ENCODE peak calls at places on chromosomes 7 and 10, in four cellular contexts. V, O, Z and P are unnamed samples. For H3K27me3, the result is how much of the 10 kb centered on the place peaks cover.

GRCh38 chr7:126529254-126529653 is 723.5 kb downstream of the GRM8 start:
- DNase-seq in V (no peak), O (no peak), Z (no peak), P (no peak)

GRCh38 chr7:66617295-66617694 is 11.4 kb upstream of the KCTD7 start:
- DNase-seq in V (no peak), O (no peak), Z (no peak), P (no peak)

GRCh38 chr10:103154464-103155299 is 38.4 kb downstream of the NT5C2 start:
- DNase-seq in V (peak), O (no peak), Z (no peak), P (no peak)

GRCh38 chr10:7876541-7877127 is 58.3 kb downstream of the TAF3 start:
- DNase-seq in V (no peak), O (no peak), Z (no peak), P (no peak)

GRCh38 chr7:115135769-115136410 is 214.0 kb downstream of the MDFIC start:
- DNase-seq in V (peak), O (no peak), Z (no peak), P (no peak)

GRCh38 chr7:114175140-114175539 is 239.5 kb upstream of the FOXP2 start:
- DNase-seq in V (peak), O (no peak), Z (no peak), P (no peak)

GRCh38 chr10:59079386-59080226 is 96.8 kb upstream of the PHYHIPL start:
- DNase-seq in V (peak), O (no peak), Z (no peak), P (no peak)

GRCh38 chr10:113301342-113301984 is 251.4 kb upstream of the HABP2 start:
- DNase-seq in V (no peak), O (no peak), Z (no peak), P (peak)

GRCh38 chr10:86267286-86268195 is 99.1 kb downstream of the GRID1 start:
- DNase-seq in V (no peak), O (no peak), Z (no peak), P (no peak)

GRCh38 chr7:75737856-75738603 is 711 bp downstream of the HIP1 start:
- DNase-seq in V (no peak), O (no peak), Z (no peak), P (no peak)

GRCh38 chr10:5534880-5535856 is 10.4 kb downstream of the CALML3 start:
- DNase-seq in V (no peak), O (no peak), Z (no peak), P (no peak)

GRCh38 chr7:132782777-132783633 is 206.7 kb upstream of the PLXNA4 start:
- DNase-seq in V (peak), O (no peak), Z (no peak), P (no peak)

GRCh38 chr10:116756277-116756676 is 13.9 kb upstream of the HSPA12A start:
- DNase-seq in V (no peak), O (no peak), Z (no peak), P (peak)

GRCh38 chr7:90297118-90297517 is 24.0 kb downstream of the FAM237B start:
- DNase-seq in V (peak), O (no peak), Z (no peak), P (no peak)

GRCh38 chr7:4878336-4879335 is 4.9 kb downstream of the RADIL start:
- DNase-seq in V (no peak), O (no peak), Z (no peak), P (no peak)

GRCh38 chr7:155832581-155832981 is 20.3 kb upstream of the SHH start:
- DNase-seq in V (no peak), O (no peak), Z (no peak), P (no peak)

GRCh38 chr7:75989084-75989725 is 5.2 kb downstream of the TMEM120A start:
- DNase-seq in V (no peak), O (peak), Z (no peak), P (peak)

GRCh38 chr7:14228341-14228740 is 238.9 kb upstream of the ETV1 start:
- DNase-seq in V (no peak), O (no peak), Z (no peak), P (no peak)

GRCh38 chr7:68770649-68771048 is 827.6 kb upstream of the AUTS2 start:
- DNase-seq in V (no peak), O (no peak), Z (no peak), P (peak)

GRCh38 chr7:39035156-39035555 is 57.4 kb downstream of the POU6F2 start:
- DNase-seq in V (no peak), O (no peak), Z (no peak), P (no peak)

GRCh38 chr7:101200504-101200861 is 353 bp downstream of the MOGAT3 start:
- DNase-seq in V (no peak), O (no peak), Z (no peak), P (peak)

GRCh38 chr10:48450811-48451466 is 144.5 kb downstream of the MAPK8 start:
- DNase-seq in V (no peak), O (no peak), Z (no peak), P (peak)

GRCh38 chr10:101655581-101655980 is 39.4 kb downstream of the FBXW4 start:
- DNase-seq in V (no peak), O (no peak), Z (no peak), P (no peak)

GRCh38 chr7:37713613-37714012 is 30.0 kb downstream of the GPR141 start:
- DNase-seq in V (no peak), O (no peak), Z (no peak), P (no peak)

DNA sequence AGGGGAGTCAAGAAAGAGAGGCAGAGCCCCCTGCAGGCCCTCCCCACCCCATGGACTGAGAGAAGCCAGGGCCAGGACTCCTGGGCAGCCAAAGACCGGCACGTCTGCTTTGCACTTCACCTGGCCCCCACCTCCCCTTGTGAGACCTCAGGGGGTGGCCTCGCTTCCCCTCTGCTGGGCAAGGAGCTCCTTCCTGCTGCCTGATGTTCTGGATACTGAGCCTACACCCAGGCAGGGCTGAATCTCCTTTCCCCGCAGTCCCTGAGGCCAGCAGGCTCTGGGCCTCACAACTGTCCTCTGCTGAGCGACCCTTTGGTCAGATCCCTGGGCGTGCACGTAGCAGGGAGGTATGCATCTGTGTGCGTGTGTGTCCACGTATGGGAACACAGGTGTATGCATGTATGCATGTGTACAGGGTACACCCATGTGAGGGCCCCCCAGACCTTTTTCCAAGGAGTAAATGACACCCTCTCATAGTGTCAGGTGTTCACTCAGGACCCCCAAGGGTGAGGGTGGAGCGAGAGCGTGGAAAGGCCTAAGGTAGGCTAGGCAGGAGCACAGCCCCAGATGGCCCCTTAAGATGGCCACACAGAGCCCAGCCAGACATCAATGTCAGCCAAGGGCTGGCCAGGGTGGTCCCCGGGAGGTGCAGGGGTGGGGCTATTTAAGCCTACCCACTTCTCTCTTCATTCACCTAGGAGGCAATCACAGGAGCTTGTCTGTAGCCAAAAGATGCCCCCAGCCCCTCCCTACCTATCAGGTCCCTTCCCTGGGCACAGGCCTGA is 1.9 kb upstream of the RET start:
- DNase-seq in V (no peak), O (peak), Z (no peak), P (no peak)
- H3K27me3 ChIP-seq in V (under half), O (half or more), Z (under half), P (under half)

GRCh38 chr7:105524840-105525239 is 2.8 kb upstream of the PUS7 start:
- DNase-seq in V (no peak), O (no peak), Z (no peak), P (no peak)

GRCh38 chr7:105521731-105522458 is at the start of gene PUS7:
- DNase-seq in V (peak), O (peak), Z (peak), P (peak)

GRCh38 chr7:105521027-105521730 is 892 bp downstream of the PUS7 start:
- DNase-seq in V (peak), O (peak), Z (no peak), P (peak)

GRCh38 chr7:105519353-105519752 is 2.7 kb downstream of the PUS7 start:
- DNase-seq in V (peak), O (no peak), Z (no peak), P (no peak)
- H3K27me3 ChIP-seq in V (under half), O (under half), Z (under half), P (under half)

GRCh38 chr7:122307228-122307619 is 2.7 kb upstream of the FEZF1 start:
- DNase-seq in V (no peak), O (no peak), Z (no peak), P (no peak)
- H3K27me3 ChIP-seq in V (under half), O (half or more), Z (under half), P (under half)

GRCh38 chr7:49775065-49775948 is 1.9 kb downstream of the VWC2 start:
- DNase-seq in V (no peak), O (peak), Z (no peak), P (peak)
- H3K27me3 ChIP-seq in V (under half), O (half or more), Z (under half), P (under half)

DNA sequence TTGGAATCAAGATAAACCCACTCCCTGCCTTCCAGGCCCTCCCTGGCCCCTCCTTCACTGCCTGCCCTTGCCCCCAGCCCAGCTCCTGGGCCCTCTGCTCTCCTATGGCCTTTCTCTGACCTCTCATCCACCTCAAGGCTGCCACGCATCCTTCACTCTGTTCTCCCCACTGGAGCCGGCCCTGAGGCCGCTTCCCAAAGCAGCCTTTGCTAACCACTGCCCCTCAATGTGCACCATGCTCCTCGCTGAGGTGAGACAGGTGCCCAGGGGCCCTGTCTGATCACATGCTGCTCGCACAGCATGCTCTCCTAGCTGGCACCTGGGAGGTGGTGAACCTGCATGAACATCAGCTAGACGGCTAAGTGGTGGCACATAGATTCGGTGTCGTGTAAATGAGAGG is 138.5 kb upstream of the RET start:
- DNase-seq in V (no peak), O (no peak), Z (no peak), P (no peak)
- H3K27me3 ChIP-seq in V (under half), O (under half), Z (under half), P (under half)

DNA sequence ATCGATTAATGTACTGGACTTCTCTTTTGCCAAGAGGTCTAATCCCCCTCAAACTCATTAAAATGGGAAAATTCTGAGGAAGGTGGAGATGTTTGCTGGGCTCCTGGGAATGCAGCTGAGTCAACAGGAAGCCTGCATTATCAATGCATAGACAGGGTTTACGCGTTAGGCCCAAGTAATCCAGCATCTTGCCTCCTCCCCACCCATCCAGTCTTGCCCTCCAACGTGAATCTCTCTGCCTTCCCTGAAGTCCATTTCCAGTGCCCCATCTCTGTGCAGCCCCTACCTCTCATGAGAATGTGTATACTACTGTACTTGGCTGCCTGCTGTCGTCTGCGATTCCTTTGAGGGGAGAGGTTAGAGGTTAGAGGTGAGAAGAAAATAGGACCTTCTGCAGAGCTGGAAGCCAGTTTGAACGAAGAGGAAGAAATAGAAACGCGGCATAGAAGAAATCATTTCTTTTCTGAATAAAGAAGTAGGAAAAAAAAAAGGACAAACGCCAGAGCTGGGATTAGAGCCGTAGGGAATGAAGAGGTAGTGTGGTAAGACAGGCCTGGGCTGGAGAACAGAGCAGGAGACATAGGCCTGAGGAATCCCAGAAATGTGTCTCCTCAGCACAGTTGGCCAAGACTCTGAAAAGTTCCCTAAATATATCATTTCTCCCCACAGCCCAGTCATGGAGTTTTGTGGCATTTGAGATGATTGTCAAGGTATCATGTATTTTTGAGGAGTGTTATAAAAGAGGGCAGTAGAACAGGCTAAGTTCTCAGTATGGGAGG is 75.6 kb downstream of the MYOF start:
- DNase-seq in V (no peak), O (no peak), Z (no peak), P (no peak)
- H3K27me3 ChIP-seq in V (under half), O (under half), Z (under half), P (under half)

DNA sequence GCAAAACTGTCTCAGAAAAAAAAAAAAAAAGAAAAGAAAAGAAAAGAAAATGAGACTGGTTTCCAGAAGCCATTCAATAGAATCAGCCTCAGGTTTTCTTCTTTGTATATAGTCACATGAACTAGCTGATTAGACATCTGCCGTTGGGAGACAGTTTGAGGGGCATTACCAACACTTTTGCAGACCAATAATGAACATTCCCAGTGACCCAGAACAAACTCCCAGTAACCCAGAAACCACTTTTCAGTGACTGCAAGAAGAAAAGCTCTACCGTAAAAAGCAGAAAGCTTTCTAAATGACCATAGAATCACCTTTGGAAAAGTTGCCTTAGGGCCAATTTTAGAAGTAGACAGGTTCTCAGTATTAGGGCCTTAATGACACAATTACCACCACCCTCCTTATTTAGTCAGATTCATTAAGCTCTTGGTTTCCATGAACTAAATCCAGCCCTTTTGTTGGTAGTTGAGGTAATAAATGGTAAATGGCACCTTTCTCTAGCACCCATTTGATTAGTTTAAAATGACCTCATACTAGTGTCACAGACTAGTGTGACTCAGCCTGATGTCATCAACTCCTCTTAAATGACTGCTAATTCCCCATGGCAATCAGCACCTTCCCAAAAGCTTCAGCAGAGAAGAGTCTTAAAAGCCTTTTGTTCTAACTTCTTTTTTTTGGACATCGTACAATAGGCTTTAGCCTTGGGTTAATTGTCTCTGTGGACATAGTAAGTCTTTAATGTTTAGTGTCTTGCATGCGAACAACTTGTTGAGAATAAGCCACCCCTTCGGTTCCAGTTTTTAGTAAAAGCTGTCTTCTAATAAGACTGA is 33.6 kb upstream of the XRCC2 start:
- DNase-seq in V (peak), O (no peak), Z (no peak), P (no peak)
- H3K27me3 ChIP-seq in V (under half), O (under half), Z (under half), P (under half)

DNA sequence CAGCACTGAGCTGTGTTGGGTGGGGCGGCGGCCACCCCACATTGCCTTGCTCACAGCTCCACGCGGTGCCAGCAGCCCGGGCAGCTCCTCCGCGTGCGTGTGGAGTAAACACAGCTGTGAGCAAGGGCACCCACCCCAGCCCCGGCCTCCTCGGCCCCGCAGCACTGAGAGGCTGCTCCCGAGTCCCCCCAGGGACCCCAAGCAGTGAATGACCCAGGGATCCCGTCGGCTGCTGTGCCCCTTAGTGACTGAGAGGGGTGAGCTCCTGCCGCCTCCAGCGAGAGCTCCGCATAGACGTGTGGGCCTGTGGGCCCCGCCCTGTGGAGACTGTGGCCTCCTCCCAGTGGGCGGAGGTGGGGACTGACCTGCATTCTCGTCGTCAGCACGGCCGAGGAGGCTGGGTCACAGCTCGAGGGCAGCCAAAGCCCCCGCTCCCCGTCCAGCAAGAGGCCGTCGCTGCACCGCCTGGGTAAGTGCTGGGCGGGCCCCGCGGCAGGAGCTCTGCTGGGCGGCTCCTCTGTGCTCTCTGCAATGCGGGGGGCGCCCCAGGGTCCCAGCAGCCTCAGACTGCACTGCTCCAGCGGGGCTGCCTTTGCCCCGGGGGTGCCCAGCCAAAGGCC is 29.9 kb upstream of the UTF1 start:
- DNase-seq in V (no peak), O (no peak), Z (no peak), P (peak)
- H3K27me3 ChIP-seq in V (under half), O (under half), Z (under half), P (under half)

GRCh38 chr10:122774269-122774668 is 71.4 kb downstream of the CUZD1 start:
- DNase-seq in V (no peak), O (no peak), Z (no peak), P (no peak)
- H3K27me3 ChIP-seq in V (under half), O (under half), Z (under half), P (under half)

GRCh38 chr10:97408496-97408992 is 7.4 kb upstream of the RRP12 start:
- DNase-seq in V (peak), O (no peak), Z (no peak), P (no peak)
- H3K27me3 ChIP-seq in V (under half), O (under half), Z (under half), P (under half)